ENCODE peak calls at places on chromosomes 7 and 10, in nine cellular contexts. V, F, R, Z, S, K, D, E and C are unnamed samples.

GRCh38 chr7:133593561-133593960 is 340.7 kb downstream of the EXOC4 start:
- DNase-seq in R (no peak), F (no peak), K (no peak), D (no peak), V (no peak), S (no peak), E (no peak), Z (no peak), C (no peak)

GRCh38 chr7:69775231-69775771 is 177.0 kb downstream of the AUTS2 start:
- DNase-seq in F (no peak), S (no peak), V (no peak), R (peak; percentile 58), K (peak; percentile 9), E (no peak), Z (no peak), D (peak; percentile 42), C (no peak)

GRCh38 chr7:94338921-94339371 is 55.7 kb upstream of the COL1A2 start:
- DNase-seq in V (no peak), R (no peak), Z (no peak), E (no peak), S (no peak), D (no peak), F (no peak), K (no peak), C (no peak)

GRCh38 chr10:90675621-90676020 is 182.2 kb downstream of the HTR7 start:
- DNase-seq in E (no peak), V (no peak), R (no peak), D (no peak), F (no peak), S (no peak), K (no peak), Z (no peak), C (no peak)

GRCh38 chr10:58063854-58064480 is 203.7 kb downstream of the IPMK start:
- DNase-seq in D (no peak), E (no peak), R (no peak), Z (no peak), K (peak; percentile 65), V (no peak), F (no peak), S (no peak), C (no peak)

GRCh38 chr10:132480356-132480755 is 57.2 kb upstream of the INPP5A start:
- DNase-seq in D (no peak), V (no peak), S (no peak), R (no peak), F (no peak), E (no peak), K (no peak), Z (no peak), C (no peak)

GRCh38 chr10:35913628-35914027 is 271.5 kb upstream of the FZD8 start:
- DNase-seq in D (no peak), R (no peak), E (no peak), F (no peak), V (no peak), K (no peak), S (no peak), Z (no peak), C (no peak)

GRCh38 chr7:37480642-37481041 is 32.0 kb upstream of the ELMO1 start:
- DNase-seq in F (no peak), E (no peak), V (no peak), D (no peak), Z (no peak), S (no peak), R (no peak), K (no peak), C (no peak)

GRCh38 chr10:71770255-71770654 is 3.1 kb downstream of the VSIR start:
- DNase-seq in V (no peak), K (no peak), S (no peak), R (no peak), E (no peak), D (peak; percentile 77), Z (no peak), F (no peak), C (no peak)

GRCh38 chr10:71770789-71771188 is 2.5 kb downstream of the VSIR start:
- DNase-seq in V (no peak), Z (no peak), S (no peak), E (peak; percentile 44), R (peak; percentile 74), D (peak; percentile 52), F (no peak), K (no peak), C (no peak)

GRCh38 chr10:71771821-71772617 is 1.3 kb downstream of the VSIR start:
- DNase-seq in E (peak; percentile 54), V (no peak), K (peak; percentile 80), D (peak; percentile 76), Z (no peak), R (peak; percentile 82), S (no peak), F (no peak), C (no peak)

GRCh38 chr10:71772832-71773220 is 494 bp downstream of the VSIR start:
- DNase-seq in D (no peak), F (no peak), E (no peak), K (no peak), R (no peak), S (no peak), Z (no peak), V (no peak), C (no peak)

DNA sequence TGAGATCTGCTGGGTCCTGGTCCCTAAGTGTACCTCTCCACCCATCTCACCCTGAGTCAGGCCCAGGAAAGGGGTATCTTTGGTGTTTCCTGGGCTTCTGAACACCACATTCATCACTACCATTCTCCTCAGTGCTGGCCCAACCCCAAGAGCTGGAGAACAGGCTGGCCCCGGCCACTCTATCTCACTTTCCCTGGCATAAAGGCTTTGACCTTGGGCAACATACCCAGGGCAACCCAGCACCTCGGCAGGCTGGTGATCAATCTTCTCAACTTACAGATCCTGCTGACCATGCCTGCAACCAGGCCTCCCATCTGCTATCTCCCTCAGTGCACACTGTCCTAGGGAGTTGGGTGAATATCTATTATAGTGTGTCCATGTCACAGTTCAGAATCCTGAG is 2.1 kb downstream of the VSIR start:
- DNase-seq in E (peak; percentile 39), S (no peak), K (no peak), D (no peak), F (no peak), Z (no peak), V (no peak), R (peak; percentile 83), C (no peak)
- H3K4me1 ChIP-seq in E (peaks cover 78% of the 10 kb centered on the region), S (peaks cover 6% of the 10 kb centered on the region), K (peaks cover 16% of the 10 kb centered on the region), D (peaks cover 81% of the 10 kb centered on the region), F (peaks cover 86% of the 10 kb centered on the region), Z (peaks cover 85% of the 10 kb centered on the region), V (peaks cover 33% of the 10 kb centered on the region), R (peaks cover 79% of the 10 kb centered on the region), C (peaks cover 3% of the 10 kb centered on the region)

GRCh38 chr10:48215983-48216505 is 58.5 kb downstream of the FRMPD2 start:
- DNase-seq in D (no peak), V (no peak), E (no peak), R (no peak), Z (no peak), F (no peak), K (no peak), S (no peak), C (no peak)
- H3K9me3 ChIP-seq in D (no peaks in the 10 kb centered on the region), V (no peaks in the 10 kb centered on the region), E (no peaks in the 10 kb centered on the region), R (no peaks in the 10 kb centered on the region), Z (no peaks in the 10 kb centered on the region), F (no peaks in the 10 kb centered on the region), K (no peaks in the 10 kb centered on the region), S (no peaks in the 10 kb centered on the region), C (no peaks in the 10 kb centered on the region)

GRCh38 chr10:102613286-102613685 is 31.0 kb upstream of the TRIM8 start:
- DNase-seq in E (no peak), R (no peak), S (no peak), V (no peak), D (no peak), K (no peak), Z (no peak), F (no peak), C (no peak)

GRCh38 chr10:102614888-102615287 is 29.4 kb upstream of the TRIM8 start:
- DNase-seq in D (no peak), R (no peak), K (no peak), S (no peak), F (no peak), Z (no peak), E (no peak), V (no peak), C (no peak)

GRCh38 chr10:102612964-102613275 is 31.4 kb upstream of the TRIM8 start:
- DNase-seq in D (no peak), R (no peak), K (no peak), Z (peak; percentile 64), F (no peak), E (no peak), S (no peak), V (no peak), C (no peak)

GRCh38 chr10:102615361-102615760 is 28.9 kb upstream of the TRIM8 start:
- DNase-seq in V (no peak), S (no peak), Z (no peak), E (no peak), D (no peak), R (no peak), K (no peak), F (no peak), C (no peak)

GRCh38 chr10:102613761-102614160 is 30.5 kb upstream of the TRIM8 start:
- DNase-seq in D (no peak), Z (no peak), S (no peak), E (no peak), K (no peak), R (no peak), F (no peak), V (no peak), C (no peak)
- H3K4me1 ChIP-seq in D (no peaks in the 10 kb centered on the region), Z (peaks cover 44% of the 10 kb centered on the region), S (peaks cover 4% of the 10 kb centered on the region), E (peaks cover 16% of the 10 kb centered on the region), K (no peaks in the 10 kb centered on the region), R (peaks cover 21% of the 10 kb centered on the region), F (peaks cover 34% of the 10 kb centered on the region), V (peaks cover 17% of the 10 kb centered on the region), C (peaks cover 2% of the 10 kb centered on the region)

GRCh38 chr10:113089581-113089980 is 139.5 kb downstream of the TCF7L2 start:
- DNase-seq in D (no peak), Z (no peak), R (no peak), F (no peak), K (no peak), E (peak; percentile 13), S (no peak), V (no peak), C (no peak)

GRCh38 chr10:113095419-113095818 is 145.4 kb downstream of the TCF7L2 start:
- DNase-seq in R (peak; percentile 36), K (no peak), Z (no peak), D (no peak), F (no peak), E (no peak), S (no peak), V (no peak), C (no peak)

GRCh38 chr10:113093188-113094113 is 143.4 kb downstream of the TCF7L2 start:
- DNase-seq in V (peak; percentile 88), S (no peak), F (peak; percentile 71), R (peak; percentile 43), D (peak; percentile 91), K (peak; percentile 97), E (no peak), Z (peak; percentile 1), C (no peak)

GRCh38 chr10:113094114-113094486 is 144.1 kb downstream of the TCF7L2 start:
- DNase-seq in E (no peak), V (no peak), Z (peak; percentile 16), D (peak; percentile 55), S (no peak), K (no peak), R (no peak), F (no peak), C (no peak)

GRCh38 chr10:113091921-113092320 is 141.9 kb downstream of the TCF7L2 start:
- DNase-seq in E (peak; percentile 49), S (no peak), V (no peak), D (no peak), R (peak; percentile 44), F (no peak), K (peak; percentile 91), Z (no peak), C (no peak)
- H3K9me3 ChIP-seq in E (no peaks in the 10 kb centered on the region), S (no peaks in the 10 kb centered on the region), V (no peaks in the 10 kb centered on the region), D (no peaks in the 10 kb centered on the region), R (no peaks in the 10 kb centered on the region), F (no peaks in the 10 kb centered on the region), K (no peaks in the 10 kb centered on the region), Z (no peaks in the 10 kb centered on the region), C (no peaks in the 10 kb centered on the region)